ENCODE peak calls at places on chromosomes 6 and 20, in six cellular contexts. K is activated CD4-positive, alpha-beta memory T cell treated with anti-CD3 and anti-CD28 coated beads, Interleukin-2, amount 10 ng/mL, durations not matched to agents 7 days and 5 days; Y is activated effector memory CD4-positive, alpha-beta T cell treated with anti-CD3 and anti-CD28 coated beads, Interleukin-2, amount 50 U/mL, for 16 hours; V is SW 1271; O is germinal center; M is AG04449. A is an unnamed sample.

GRCh38 chr6:130482645-130483390 is 117.0 kb downstream of the TMEM200A start:
- DNase-seq in K (no peak), V (no peak), O (no peak), Y (no peak), M (no peak), A (no peak)

GRCh38 chr6:124962617-124963415 is 579 bp downstream of the RNF217 start:
- DNase-seq in M (no peak), V (no peak), Y (no peak), O (no peak), K (no peak), A (no peak)

GRCh38 chr20:58473818-58474425 is 41.3 kb downstream of the APCDD1L start:
- DNase-seq in V (no peak), M (no peak), Y (no peak), O (no peak), K (no peak), A (no peak)

GRCh38 chr6:53951383-53951782 is 156.6 kb downstream of the LRRC1 start:
- DNase-seq in V (no peak), M (no peak), O (no peak), Y (no peak), K (no peak), A (no peak)

GRCh38 chr20:62365814-62366369 is 1.2 kb downstream of the LAMA5 start:
- DNase-seq in K (no peak), M (no peak), Y (no peak), O (no peak), V (peak), A (no peak)

GRCh38 chr6:13507306-13507855 is 20.0 kb upstream of the GFOD1 start:
- DNase-seq in V (no peak), M (no peak), Y (no peak), K (no peak), O (no peak), A (no peak)

GRCh38 chr20:34324541-34324940 is 21.4 kb upstream of the AHCY start:
- DNase-seq in V (no peak), M (no peak), O (no peak), Y (no peak), K (no peak), A (no peak)

GRCh38 chr6:134351615-134352474 is 33.9 kb upstream of the SGK1 start:
- DNase-seq in O (no peak), K (peak), V (no peak), Y (no peak), M (no peak), A (no peak)

GRCh38 chr20:621115-621756 is 11.1 kb upstream of the TCF15 start:
- DNase-seq in K (no peak), V (no peak), Y (no peak), M (peak), O (no peak), A (no peak)

GRCh38 chr20:33793011-33793931 is 17.9 kb upstream of the CHMP4B start:
- DNase-seq in O (no peak), M (no peak), K (no peak), V (no peak), Y (no peak), A (no peak)

GRCh38 chr6:32752580-32752979 is 10.8 kb downstream of the HLA-DQB2 start:
- DNase-seq in K (no peak), Y (no peak), V (no peak), M (no peak), O (no peak), A (no peak)

GRCh38 chr6:155301867-155302266 is 12.4 kb downstream of the TFB1M start:
- DNase-seq in V (no peak), O (no peak), Y (no peak), M (peak), K (no peak), A (no peak)

GRCh38 chr6:68226460-68226859 is 408.6 kb upstream of the ADGRB3 start:
- DNase-seq in K (no peak), Y (no peak), V (no peak), M (no peak), O (no peak), A (no peak)